ENCODE peak calls at places on chromosome 1, in ten cellular contexts. One of them, this sample, is unnamed.

GRCh38 chr1:90220496-90220895 is 225.6 kb downstream of the ZNF326 start:
- DNase-seq in hepatocyte: no peak
- DNase-seq in IMR-90: no peak
- DNase-seq in H9: no peak
- DNase-seq in adrenal gland: no peak
- DNase-seq in aorta: no peak
- DNase-seq in colonic mucosa: no peak
- DNase-seq in left ventricle myocardium inferior: no peak
- DNase-seq in mesendoderm: no peak
- DNase-seq in BE2C: no peak
- DNase-seq in this sample: no peak

GRCh38 chr1:15691434-15692032 is 7.4 kb downstream of the PLEKHM2 start:
- DNase-seq in left ventricle myocardium inferior: peak; percentile 59
- DNase-seq in BE2C: no peak
- DNase-seq in mesendoderm: no peak
- DNase-seq in colonic mucosa: no peak
- DNase-seq in adrenal gland: no peak
- DNase-seq in hepatocyte: no peak
- DNase-seq in IMR-90: peak; percentile 61
- DNase-seq in H9: no peak
- DNase-seq in aorta: peak; percentile 68
- DNase-seq in this sample: peak; percentile 79

GRCh38 chr1:226967665-226968064 is 27.6 kb downstream of the COQ8A start:
- DNase-seq in BE2C: no peak
- DNase-seq in H9: no peak
- DNase-seq in mesendoderm: no peak
- DNase-seq in IMR-90: peak; percentile 66
- DNase-seq in left ventricle myocardium inferior: no peak
- DNase-seq in colonic mucosa: no peak
- DNase-seq in adrenal gland: peak; percentile 94
- DNase-seq in aorta: no peak
- DNase-seq in hepatocyte: no peak
- DNase-seq in this sample: no peak

GRCh38 chr1:24805534-24806301 is 60.5 kb downstream of the CLIC4 start:
- DNase-seq in H9: no peak
- DNase-seq in hepatocyte: no peak
- DNase-seq in aorta: no peak
- DNase-seq in BE2C: no peak
- DNase-seq in colonic mucosa: no peak
- DNase-seq in IMR-90: peak; percentile 89
- DNase-seq in adrenal gland: peak; percentile 39
- DNase-seq in left ventricle myocardium inferior: no peak
- DNase-seq in mesendoderm: no peak
- DNase-seq in this sample: peak; percentile 30

GRCh38 chr1:116777831-116778830 is 23.9 kb downstream of the CD2 start:
- DNase-seq in left ventricle myocardium inferior: no peak
- DNase-seq in BE2C: no peak
- DNase-seq in mesendoderm: no peak
- DNase-seq in hepatocyte: peak; percentile 27
- DNase-seq in colonic mucosa: no peak
- DNase-seq in H9: no peak
- DNase-seq in adrenal gland: no peak
- DNase-seq in IMR-90: peak; percentile 66
- DNase-seq in aorta: no peak
- DNase-seq in this sample: no peak

GRCh38 chr1:62962794-62963776 is 179.2 kb downstream of the ATG4C start:
- DNase-seq in BE2C: peak; percentile 39
- DNase-seq in adrenal gland: peak; percentile 52
- DNase-seq in H9: peak; percentile 91
- DNase-seq in hepatocyte: peak; percentile 62
- DNase-seq in left ventricle myocardium inferior: no peak
- DNase-seq in mesendoderm: peak; percentile 88
- DNase-seq in colonic mucosa: peak; percentile 43
- DNase-seq in IMR-90: peak; percentile 14
- DNase-seq in aorta: no peak
- DNase-seq in this sample: no peak

GRCh38 chr1:3235496-3235895 is 166.5 kb downstream of the PRDM16 start:
- DNase-seq in BE2C: no peak
- DNase-seq in adrenal gland: no peak
- DNase-seq in H9: no peak
- DNase-seq in colonic mucosa: no peak
- DNase-seq in hepatocyte: no peak
- DNase-seq in left ventricle myocardium inferior: no peak
- DNase-seq in IMR-90: no peak
- DNase-seq in aorta: no peak
- DNase-seq in mesendoderm: no peak
- DNase-seq in this sample: no peak

GRCh38 chr1:16139473-16139962 is 16.4 kb downstream of the EPHA2 start:
- DNase-seq in colonic mucosa: no peak
- DNase-seq in mesendoderm: peak; percentile 53
- DNase-seq in IMR-90: peak; percentile 85
- DNase-seq in aorta: no peak
- DNase-seq in adrenal gland: no peak
- DNase-seq in hepatocyte: peak; percentile 62
- DNase-seq in H9: no peak
- DNase-seq in BE2C: no peak
- DNase-seq in left ventricle myocardium inferior: no peak
- DNase-seq in this sample: no peak

GRCh38 chr1:61699893-61700851 is 24.8 kb downstream of the TM2D1 start:
- DNase-seq in H9: no peak
- DNase-seq in hepatocyte: peak; percentile 26
- DNase-seq in left ventricle myocardium inferior: no peak
- DNase-seq in adrenal gland: no peak
- DNase-seq in mesendoderm: no peak
- DNase-seq in IMR-90: no peak
- DNase-seq in BE2C: no peak
- DNase-seq in aorta: no peak
- DNase-seq in colonic mucosa: no peak
- DNase-seq in this sample: no peak

GRCh38 chr1:179310721-179311120 is 17.1 kb downstream of the SOAT1 start:
- DNase-seq in H9: no peak
- DNase-seq in BE2C: no peak
- DNase-seq in mesendoderm: no peak
- DNase-seq in aorta: no peak
- DNase-seq in left ventricle myocardium inferior: no peak
- DNase-seq in IMR-90: peak; percentile 96
- DNase-seq in adrenal gland: no peak
- DNase-seq in colonic mucosa: no peak
- DNase-seq in hepatocyte: peak; percentile 16
- DNase-seq in this sample: no peak

GRCh38 chr1:204647114-204647804 is 38.3 kb downstream of the LRRN2 start:
- DNase-seq in H9: peak; percentile 65
- DNase-seq in mesendoderm: peak; percentile 92
- DNase-seq in aorta: no peak
- DNase-seq in BE2C: peak; percentile 42
- DNase-seq in hepatocyte: peak; percentile 74
- DNase-seq in colonic mucosa: peak; percentile 61
- DNase-seq in left ventricle myocardium inferior: no peak
- DNase-seq in IMR-90: peak; percentile 70
- DNase-seq in adrenal gland: peak; percentile 63
- DNase-seq in this sample: no peak

GRCh38 chr1:4658643-4659042 is 4.2 kb downstream of the AJAP1 start:
- DNase-seq in hepatocyte: no peak
- DNase-seq in aorta: no peak
- DNase-seq in left ventricle myocardium inferior: no peak
- DNase-seq in colonic mucosa: no peak
- DNase-seq in H9: no peak
- DNase-seq in adrenal gland: no peak
- DNase-seq in IMR-90: no peak
- DNase-seq in mesendoderm: no peak
- DNase-seq in BE2C: no peak
- DNase-seq in this sample: no peak

GRCh38 chr1:119742193-119742592 is 26.5 kb downstream of the HMGCS2 start:
- DNase-seq in hepatocyte: no peak
- DNase-seq in colonic mucosa: no peak
- DNase-seq in mesendoderm: no peak
- DNase-seq in H9: no peak
- DNase-seq in IMR-90: peak; percentile 38
- DNase-seq in left ventricle myocardium inferior: peak; percentile 45
- DNase-seq in aorta: peak; percentile 59
- DNase-seq in adrenal gland: no peak
- DNase-seq in BE2C: no peak
- DNase-seq in this sample: no peak

GRCh38 chr1:97806996-97807395 is 113.8 kb downstream of the DPYD start:
- DNase-seq in BE2C: no peak
- DNase-seq in colonic mucosa: no peak
- DNase-seq in aorta: no peak
- DNase-seq in IMR-90: no peak
- DNase-seq in mesendoderm: no peak
- DNase-seq in hepatocyte: no peak
- DNase-seq in adrenal gland: no peak
- DNase-seq in left ventricle myocardium inferior: no peak
- DNase-seq in H9: no peak
- DNase-seq in this sample: no peak

GRCh38 chr1:175075572-175076568 is 8.2 kb downstream of the TNN start:
- DNase-seq in BE2C: peak; percentile 27
- DNase-seq in aorta: no peak
- DNase-seq in colonic mucosa: no peak
- DNase-seq in mesendoderm: peak; percentile 39
- DNase-seq in IMR-90: peak; percentile 16
- DNase-seq in hepatocyte: no peak
- DNase-seq in left ventricle myocardium inferior: no peak
- DNase-seq in H9: peak; percentile 36
- DNase-seq in adrenal gland: no peak
- DNase-seq in this sample: no peak
- H3K4me1 ChIP-seq in BE2C: peaks cover 3% of the 10 kb centered on the region
- H3K4me1 ChIP-seq in aorta: no peaks in the 10 kb centered on the region
- H3K4me1 ChIP-seq in colonic mucosa: no peaks in the 10 kb centered on the region
- H3K4me1 ChIP-seq in mesendoderm: peaks cover 3% of the 10 kb centered on the region
- H3K4me1 ChIP-seq in IMR-90: no peaks in the 10 kb centered on the region
- H3K4me1 ChIP-seq in hepatocyte: peaks cover 14% of the 10 kb centered on the region
- H3K4me1 ChIP-seq in left ventricle myocardium inferior: peaks cover 24% of the 10 kb centered on the region
- H3K4me1 ChIP-seq in H9: peaks cover 14% of the 10 kb centered on the region
- H3K4me1 ChIP-seq in adrenal gland: no peaks in the 10 kb centered on the region
- H3K4me1 ChIP-seq in this sample: no peaks in the 10 kb centered on the region

GRCh38 chr1:147452809-147453208 is 88.5 kb upstream of the BCL9 start:
- DNase-seq in hepatocyte: no peak
- DNase-seq in left ventricle myocardium inferior: no peak
- DNase-seq in H9: no peak
- DNase-seq in BE2C: no peak
- DNase-seq in colonic mucosa: no peak
- DNase-seq in mesendoderm: no peak
- DNase-seq in adrenal gland: no peak
- DNase-seq in aorta: no peak
- DNase-seq in IMR-90: no peak
- DNase-seq in this sample: no peak
- H3K4me1 ChIP-seq in hepatocyte: no peaks in the 10 kb centered on the region
- H3K4me1 ChIP-seq in left ventricle myocardium inferior: no peaks in the 10 kb centered on the region
- H3K4me1 ChIP-seq in H9: no peaks in the 10 kb centered on the region
- H3K4me1 ChIP-seq in BE2C: no peaks in the 10 kb centered on the region
- H3K4me1 ChIP-seq in colonic mucosa: no peaks in the 10 kb centered on the region
- H3K4me1 ChIP-seq in mesendoderm: no peaks in the 10 kb centered on the region
- H3K4me1 ChIP-seq in adrenal gland: no peaks in the 10 kb centered on the region
- H3K4me1 ChIP-seq in aorta: no peaks in the 10 kb centered on the region
- H3K4me1 ChIP-seq in IMR-90: no peaks in the 10 kb centered on the region
- H3K4me1 ChIP-seq in this sample: no peaks in the 10 kb centered on the region

GRCh38 chr1:230423936-230424335 is 2.2 kb downstream of the PGBD5 start:
- DNase-seq in IMR-90: no peak
- DNase-seq in H9: no peak
- DNase-seq in BE2C: no peak
- DNase-seq in mesendoderm: no peak
- DNase-seq in aorta: no peak
- DNase-seq in left ventricle myocardium inferior: no peak
- DNase-seq in colonic mucosa: no peak
- DNase-seq in adrenal gland: no peak
- DNase-seq in hepatocyte: no peak
- DNase-seq in this sample: no peak

GRCh38 chr1:230427477-230427876 is 1.3 kb upstream of the PGBD5 start:
- DNase-seq in aorta: no peak
- DNase-seq in mesendoderm: no peak
- DNase-seq in adrenal gland: no peak
- DNase-seq in hepatocyte: no peak
- DNase-seq in left ventricle myocardium inferior: no peak
- DNase-seq in H9: no peak
- DNase-seq in IMR-90: no peak
- DNase-seq in BE2C: no peak
- DNase-seq in colonic mucosa: no peak
- DNase-seq in this sample: no peak

GRCh38 chr1:230426246-230427101 is at the start of gene PGBD5:
- DNase-seq in left ventricle myocardium inferior: peak; percentile 72
- DNase-seq in IMR-90: peak; percentile 46
- DNase-seq in hepatocyte: peak; percentile 91
- DNase-seq in H9: peak; percentile 88
- DNase-seq in colonic mucosa: peak; percentile 82
- DNase-seq in BE2C: peak; percentile 94
- DNase-seq in mesendoderm: peak; percentile 87
- DNase-seq in adrenal gland: peak; percentile 84
- DNase-seq in aorta: peak; percentile 70
- DNase-seq in this sample: peak; percentile 71

GRCh38 chr1:230424440-230425251 is 1.5 kb downstream of the PGBD5 start:
- DNase-seq in mesendoderm: peak; percentile 49
- DNase-seq in BE2C: peak; percentile 61
- DNase-seq in H9: peak; percentile 48
- DNase-seq in hepatocyte: peak; percentile 31
- DNase-seq in aorta: no peak
- DNase-seq in IMR-90: no peak
- DNase-seq in adrenal gland: no peak
- DNase-seq in colonic mucosa: peak; percentile 24
- DNase-seq in left ventricle myocardium inferior: no peak
- DNase-seq in this sample: no peak

DNA sequence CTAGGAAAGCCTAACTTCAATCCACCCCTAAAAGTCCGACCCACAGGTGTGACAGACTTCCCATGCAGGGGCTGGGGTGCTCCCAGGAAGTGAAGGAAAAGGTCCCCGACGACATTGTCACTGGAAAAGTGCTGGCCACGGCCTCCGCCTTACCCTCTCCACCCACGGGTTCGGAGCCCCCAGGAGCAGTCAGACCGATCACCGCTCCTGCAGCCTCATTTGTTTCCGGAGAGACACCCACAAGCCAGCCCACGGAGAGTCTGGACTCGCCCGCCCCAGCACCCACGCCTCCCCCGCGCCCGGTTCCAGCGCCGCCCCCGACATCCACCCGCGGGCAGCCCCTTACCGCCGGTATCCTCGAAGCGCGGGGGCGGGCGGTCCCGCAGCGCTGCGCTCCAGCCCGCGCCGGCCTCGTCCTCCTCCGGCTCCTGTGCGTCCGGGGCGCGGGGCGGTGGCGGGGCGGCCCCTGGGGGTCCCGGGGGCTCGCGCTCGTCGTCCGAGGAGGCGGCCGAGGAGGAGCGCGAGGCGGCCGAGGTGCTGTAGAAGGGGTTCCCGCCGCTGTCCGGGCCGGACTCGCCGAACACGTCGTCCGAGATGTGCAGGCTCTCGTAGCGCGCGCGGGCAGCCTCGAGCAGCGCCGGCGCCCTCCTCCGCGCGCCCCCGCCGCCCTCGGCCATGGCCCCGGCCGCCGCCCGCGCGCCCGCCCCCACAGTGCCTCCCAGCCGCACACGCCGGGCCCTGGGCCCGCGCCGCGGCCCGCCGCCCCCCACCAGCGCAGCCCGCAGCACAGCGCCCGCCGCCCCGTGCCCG is 675 bp downstream of the PGBD5 start:
- DNase-seq in colonic mucosa: no peak
- DNase-seq in hepatocyte: peak; percentile 34
- DNase-seq in IMR-90: no peak
- DNase-seq in BE2C: peak; percentile 34
- DNase-seq in left ventricle myocardium inferior: no peak
- DNase-seq in adrenal gland: peak; percentile 32
- DNase-seq in mesendoderm: no peak
- DNase-seq in H9: no peak
- DNase-seq in aorta: peak; percentile 52
- DNase-seq in this sample: no peak
- H3K4me1 ChIP-seq in colonic mucosa: peaks cover 4% of the 10 kb centered on the region
- H3K4me1 ChIP-seq in hepatocyte: peaks cover 11% of the 10 kb centered on the region
- H3K4me1 ChIP-seq in IMR-90: no peaks in the 10 kb centered on the region
- H3K4me1 ChIP-seq in BE2C: peaks cover 18% of the 10 kb centered on the region
- H3K4me1 ChIP-seq in left ventricle myocardium inferior: peaks cover 35% of the 10 kb centered on the region
- H3K4me1 ChIP-seq in adrenal gland: peaks cover 6% of the 10 kb centered on the region
- H3K4me1 ChIP-seq in mesendoderm: peaks cover 14% of the 10 kb centered on the region
- H3K4me1 ChIP-seq in H9: peaks cover 1% of the 10 kb centered on the region
- H3K4me1 ChIP-seq in aorta: no peaks in the 10 kb centered on the region
- H3K4me1 ChIP-seq in this sample: no peaks in the 10 kb centered on the region

GRCh38 chr1:245810789-245811337 is 656.1 kb downstream of the KIF26B start:
- DNase-seq in BE2C: no peak
- DNase-seq in mesendoderm: no peak
- DNase-seq in adrenal gland: no peak
- DNase-seq in hepatocyte: peak; percentile 61
- DNase-seq in colonic mucosa: no peak
- DNase-seq in aorta: no peak
- DNase-seq in left ventricle myocardium inferior: no peak
- DNase-seq in H9: no peak
- DNase-seq in IMR-90: no peak
- DNase-seq in this sample: no peak
- H3K4me1 ChIP-seq in BE2C: peaks cover 21% of the 10 kb centered on the region
- H3K4me1 ChIP-seq in mesendoderm: no peaks in the 10 kb centered on the region
- H3K4me1 ChIP-seq in adrenal gland: no peaks in the 10 kb centered on the region
- H3K4me1 ChIP-seq in hepatocyte: peaks cover 22% of the 10 kb centered on the region
- H3K4me1 ChIP-seq in colonic mucosa: no peaks in the 10 kb centered on the region
- H3K4me1 ChIP-seq in aorta: no peaks in the 10 kb centered on the region
- H3K4me1 ChIP-seq in left ventricle myocardium inferior: peaks cover 7% of the 10 kb centered on the region
- H3K4me1 ChIP-seq in H9: no peaks in the 10 kb centered on the region
- H3K4me1 ChIP-seq in IMR-90: no peaks in the 10 kb centered on the region
- H3K4me1 ChIP-seq in this sample: peaks cover 2% of the 10 kb centered on the region

This sample was measured in right cardiac atrium.